ENCODE peak calls at places on chromosomes 5 and 9, in five cellular contexts. S is astrocyte, E is IMR-90, Y is neuronal stem cell, A is mammary epithelial cell. P is an unnamed sample.

GRCh38 chr9:136394312-136395305 is 5.4 kb downstream of the SNAPC4 start:
- DNase-seq in A (no peak), Y (no peak), S (no peak), E (no peak), P (no peak)

GRCh38 chr5:5026407-5026780 is 113.7 kb upstream of the ADAMTS16 start:
- DNase-seq in Y (no peak), S (no peak), A (no peak), E (no peak), P (no peak)

GRCh38 chr5:139635606-139636206 is 12.4 kb upstream of the CXXC5 start:
- DNase-seq in Y (no peak), S (peak), E (peak), A (peak), P (peak)

GRCh38 chr9:88462191-88462590 is 72.8 kb upstream of the NXNL2 start:
- DNase-seq in E (peak), S (peak), Y (no peak), A (peak), P (no peak)

GRCh38 chr9:110605586-110605985 is 26.0 kb upstream of the SVEP1 start:
- DNase-seq in E (no peak), Y (no peak), S (no peak), A (no peak), P (no peak)

GRCh38 chr9:121634800-121635261 is 16.6 kb upstream of the DAB2IP start:
- DNase-seq in E (peak), A (no peak), S (no peak), Y (peak), P (peak)

GRCh38 chr9:95010431-95010838 is 283.9 kb downstream of the AOPEP start:
- DNase-seq in Y (no peak), A (peak), S (no peak), E (no peak), P (no peak)

GRCh38 chr9:459491-460444 is 245.1 kb downstream of the DOCK8 start:
- DNase-seq in Y (no peak), E (no peak), A (no peak), S (no peak), P (no peak)

GRCh38 chr5:91225848-91226686 is 157.1 kb downstream of the ARRDC3 start:
- DNase-seq in S (no peak), A (peak), Y (no peak), E (no peak), P (peak)

GRCh38 chr5:50767588-50767987 is 101.2 kb downstream of the PARP8 start:
- DNase-seq in S (peak), E (peak), A (peak), Y (no peak), P (no peak)

GRCh38 chr5:42547894-42548293 is 124.7 kb downstream of the GHR start:
- DNase-seq in Y (no peak), S (no peak), A (no peak), E (no peak), P (no peak)

GRCh38 chr5:81639556-81639955 is 111.3 kb downstream of the SSBP2 start:
- DNase-seq in Y (no peak), S (peak), A (no peak), E (peak), P (no peak)
- H3K9ac ChIP-seq in Y (no peak), S (no peak), A (no peak), E (no peak), P (no peak)

DNA sequence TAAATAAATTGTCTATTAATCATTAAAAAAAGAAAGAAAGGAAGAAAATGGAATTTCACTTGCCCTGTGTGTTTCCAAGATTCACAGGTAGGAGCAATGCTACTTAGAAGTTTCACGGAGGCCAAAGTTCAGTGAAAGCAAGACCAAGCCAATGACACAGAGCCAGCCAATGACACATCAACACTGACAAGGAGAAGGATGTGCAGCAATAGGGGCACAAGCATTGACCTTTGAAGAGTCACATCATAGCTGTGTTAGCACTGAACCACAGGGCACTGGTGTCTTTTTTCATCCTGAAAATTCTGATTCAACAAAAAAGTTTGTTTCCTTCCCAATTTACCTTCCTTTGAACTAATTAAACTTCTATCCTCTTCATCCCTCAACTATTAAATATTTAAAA is 364.2 kb downstream of the PDE4D start:
- DNase-seq in E (no peak), A (no peak), S (no peak), Y (no peak), P (no peak)
- H3K27ac ChIP-seq in E (no peak), A (no peak), S (no peak), Y (no peak), P (no peak)

DNA sequence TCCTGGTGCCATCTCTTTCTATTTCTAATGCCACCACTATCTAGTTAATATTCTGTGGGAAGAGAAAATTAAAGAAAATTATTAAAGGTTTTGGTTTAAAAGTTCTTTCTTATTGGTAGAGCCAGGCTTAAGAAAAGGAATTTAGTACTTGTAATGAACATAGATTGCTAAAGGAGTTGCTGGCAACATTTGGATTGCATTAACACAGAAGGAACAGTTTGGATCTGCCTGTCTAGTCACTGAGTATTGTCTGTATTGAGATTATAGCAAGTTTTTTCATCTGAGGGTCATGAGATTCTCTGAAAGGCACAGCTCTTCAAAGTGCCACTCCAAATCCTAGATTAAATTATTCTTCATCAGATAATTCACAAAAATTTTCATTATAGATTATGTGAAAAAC is 32.0 kb downstream of the FSD1L start:
- DNase-seq in S (no peak), E (no peak), A (no peak), Y (no peak), P (no peak)
- H3K9ac ChIP-seq in S (no peak), E (no peak), A (no peak), Y (no peak), P (no peak)

GRCh38 chr9:34252670-34253459 is 74.0 kb downstream of the UBAP1 start:
- DNase-seq in S (peak), E (peak), Y (peak), A (no peak), P (peak)
- H3K27ac ChIP-seq in S (peak), E (no peak), Y (no peak), A (peak), P (no peak)

P was measured in endodermal cell.